ENCODE peak calls at places on chromosomes 13 and 19, in four cellular contexts. W, S, D and T are unnamed samples.

GRCh38 chr13:50627111-50627510 is 216.4 kb downstream of the DLEU7 start:
- DNase-seq in W (no peak), S (no peak), D (no peak), T (no peak)

GRCh38 chr19:19873381-19873780 is 7.7 kb downstream of the ZNF253 start:
- DNase-seq in W (no peak), S (no peak), D (no peak), T (no peak)

GRCh38 chr13:69857188-69857821 is 250.3 kb upstream of the ATXN8OS start:
- DNase-seq in W (no peak), S (no peak), D (peak), T (peak)

GRCh38 chr13:102912599-102912998 is 66.8 kb downstream of the ERCC5 start:
- DNase-seq in W (no peak), S (no peak), D (no peak), T (no peak)

GRCh38 chr13:73216381-73216831 is 157.6 kb downstream of the KLF5 start:
- DNase-seq in W (no peak), S (no peak), D (no peak), T (no peak)

GRCh38 chr13:95255072-95255732 is 46.0 kb downstream of the ABCC4 start:
- DNase-seq in W (no peak), S (no peak), D (no peak), T (no peak)

GRCh38 chr13:81872581-81872980 is 1531.7 kb upstream of the SPRY2 start:
- DNase-seq in W (no peak), S (no peak), D (no peak), T (no peak)

GRCh38 chr13:110173247-110173818 is 133.6 kb downstream of the COL4A1 start:
- DNase-seq in W (no peak), S (no peak), D (peak), T (peak)

GRCh38 chr13:41601718-41602445 is 144.5 kb downstream of the RGCC start:
- DNase-seq in W (no peak), S (no peak), D (no peak), T (no peak)

GRCh38 chr13:112905990-112906641 is 62.9 kb upstream of the MCF2L start:
- DNase-seq in W (no peak), S (no peak), D (no peak), T (peak)

GRCh38 chr13:104854007-104854406 is 1681.5 kb downstream of the EFNB2 start:
- DNase-seq in W (no peak), S (no peak), D (no peak), T (no peak)

GRCh38 chr19:17347361-17347760 is 10.0 kb downstream of the GTPBP3 start:
- DNase-seq in W (peak), S (no peak), D (peak), T (no peak)

GRCh38 chr13:29594310-29594709 is 1.2 kb downstream of the SLC7A1 start:
- DNase-seq in W (peak), S (no peak), D (peak), T (peak)

GRCh38 chr13:33494596-33495214 is 209.2 kb upstream of the STARD13 start:
- DNase-seq in W (no peak), S (peak), D (peak), T (peak)

GRCh38 chr19:50793558-50794065 is 3.4 kb downstream of the ACP4 start:
- DNase-seq in W (no peak), S (no peak), D (no peak), T (no peak)

GRCh38 chr19:7463575-7463974 is 25.3 kb downstream of the PEX11G start:
- DNase-seq in W (no peak), S (no peak), D (no peak), T (no peak)

GRCh38 chr13:94776956-94777355 is 64.6 kb upstream of the SOX21 start:
- DNase-seq in W (no peak), S (no peak), D (no peak), T (no peak)

GRCh38 chr13:23433171-23434153 is at the start of gene SACS:
- DNase-seq in W (no peak), S (no peak), D (peak), T (no peak)

GRCh38 chr13:68439821-68440220 is 1209.7 kb upstream of the PCDH9 start:
- DNase-seq in W (no peak), S (no peak), D (no peak), T (peak)

GRCh38 chr19:54188224-54188871 is 1.0 kb downstream of the MBOAT7 start:
- DNase-seq in W (peak), S (no peak), D (peak), T (no peak)

GRCh38 chr19:46959962-46960556 is 59.6 kb upstream of the NPAS1 start:
- DNase-seq in W (no peak), S (no peak), D (no peak), T (no peak)

GRCh38 chr13:37009692-37010091 is 9.1 kb downstream of the EXOSC8 start:
- DNase-seq in W (no peak), S (no peak), D (no peak), T (no peak)

GRCh38 chr13:109715902-109716301 is 70.5 kb downstream of the IRS2 start:
- DNase-seq in W (no peak), S (no peak), D (peak), T (no peak)

GRCh38 chr19:14440049-14440448 is 6.9 kb downstream of the PKN1 start:
- DNase-seq in W (peak), S (peak), D (no peak), T (no peak)

GRCh38 chr19:18610556-18611326 is 1.9 kb upstream of the TMEM59L start:
- DNase-seq in W (no peak), S (no peak), D (no peak), T (no peak)

GRCh38 chr19:6064016-6064702 is 46.1 kb downstream of the RFX2 start:
- DNase-seq in W (no peak), S (no peak), D (no peak), T (peak)

GRCh38 chr19:17346109-17346671 is 8.8 kb downstream of the GTPBP3 start:
- DNase-seq in W (peak), S (peak), D (peak), T (peak)

GRCh38 chr19:32896516-32897214 is 27.1 kb upstream of the SLC7A9 start:
- DNase-seq in W (no peak), S (no peak), D (peak), T (no peak)

GRCh38 chr13:46961719-46962118 is 64.9 kb upstream of the HTR2A start:
- DNase-seq in W (no peak), S (no peak), D (peak), T (peak)

DNA sequence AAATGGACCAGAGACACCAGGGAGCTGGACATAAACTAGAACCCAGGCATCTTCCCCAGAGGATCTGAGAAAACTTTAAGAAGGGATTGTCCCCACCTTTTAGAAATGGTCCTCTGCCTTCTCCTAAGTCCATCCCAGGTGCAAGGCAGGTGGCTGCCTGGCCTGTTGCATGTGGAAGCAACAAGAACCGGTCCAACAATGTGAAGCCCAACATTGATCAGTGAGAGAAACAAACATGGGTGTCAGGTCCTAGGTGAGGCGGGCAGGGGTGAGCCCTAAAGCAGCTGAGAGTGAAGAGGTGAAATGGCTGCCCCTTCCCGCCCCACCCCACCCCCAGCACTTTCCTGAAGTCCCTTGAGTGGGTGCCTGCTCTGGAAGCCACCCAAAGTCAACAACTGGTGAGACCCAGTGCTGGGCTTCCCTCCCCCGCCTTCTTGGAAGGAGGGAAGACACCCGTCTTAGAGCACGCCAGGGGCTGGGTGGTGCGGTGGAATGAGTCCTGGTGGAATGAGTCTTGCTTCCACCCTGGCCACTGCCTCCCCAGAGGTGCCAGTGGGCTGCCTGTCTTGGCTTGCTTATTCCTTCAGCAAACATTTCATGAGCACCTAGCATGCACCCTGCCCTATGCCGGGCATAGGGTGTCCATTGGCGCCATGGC is 1.7 kb downstream of the AP1M1 start:
- DNase-seq in W (no peak), S (no peak), D (no peak), T (no peak)
- H3K27ac ChIP-seq in W (peak), S (no peak), D (no peak), T (peak)

DNA sequence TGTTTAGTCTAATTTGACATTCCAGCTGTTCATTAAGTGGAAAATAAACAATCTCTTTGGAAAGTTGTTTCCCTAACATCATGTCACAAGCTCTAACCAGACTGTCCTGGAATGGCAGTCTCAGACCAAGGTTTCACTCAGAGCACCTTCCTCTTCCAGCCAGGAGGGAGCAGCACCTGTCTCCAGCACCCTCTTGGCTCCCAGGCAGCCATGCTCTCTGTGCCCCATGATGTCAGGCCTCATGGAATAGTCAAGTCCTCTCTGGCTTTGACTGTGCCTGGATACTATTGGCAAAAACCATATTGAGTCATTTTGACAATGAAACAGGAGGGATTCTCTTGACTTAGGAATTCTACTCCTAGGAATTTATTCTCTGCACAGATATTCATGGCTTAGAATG is 171.4 kb downstream of the OXGR1 start:
- DNase-seq in W (no peak), S (no peak), D (no peak), T (no peak)
- TF ChIP-seq CTCF in W (no peak), S (no peak), D (no peak), T (no peak)

DNA sequence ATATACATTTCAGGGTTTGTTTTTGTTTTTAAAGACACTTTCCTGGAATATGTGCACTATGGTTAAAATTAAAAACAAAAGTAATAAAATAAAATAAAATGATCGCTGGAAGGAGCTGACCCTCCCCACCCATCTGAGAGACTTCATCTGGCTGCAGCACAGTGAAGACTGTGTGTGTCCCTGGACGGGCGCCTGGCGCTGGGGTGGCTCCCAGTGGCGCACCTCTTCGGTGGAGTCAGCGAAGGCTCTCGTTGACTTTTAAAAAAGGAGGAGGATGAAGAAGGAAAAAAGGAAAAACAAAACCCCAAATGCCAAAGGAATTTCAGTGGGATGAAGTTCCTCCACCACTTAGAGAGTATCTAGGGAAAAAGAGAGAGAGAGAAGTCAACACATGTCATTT is 124.1 kb downstream of the STK24 start:
- DNase-seq in W (no peak), S (no peak), D (no peak), T (no peak)
- H3K27ac ChIP-seq in W (no peak), S (peak), D (no peak), T (no peak)

GRCh38 chr19:58047672-58048071 is 11.4 kb upstream of the ZNF135 start:
- DNase-seq in W (no peak), S (no peak), D (no peak), T (no peak)
- TF ChIP-seq CTCF in W (no peak), S (no peak), D (no peak), T (no peak)

GRCh38 chr13:39149896-39150295 is 111.6 kb downstream of the NHLRC3 start:
- DNase-seq in W (no peak), S (no peak), D (no peak), T (no peak)

GRCh38 chr13:39148513-39148961 is 110.3 kb downstream of the NHLRC3 start:
- DNase-seq in W (no peak), S (no peak), D (no peak), T (peak)

GRCh38 chr13:39144391-39144790 is 106.1 kb downstream of the NHLRC3 start:
- DNase-seq in W (no peak), S (no peak), D (no peak), T (no peak)

DNA sequence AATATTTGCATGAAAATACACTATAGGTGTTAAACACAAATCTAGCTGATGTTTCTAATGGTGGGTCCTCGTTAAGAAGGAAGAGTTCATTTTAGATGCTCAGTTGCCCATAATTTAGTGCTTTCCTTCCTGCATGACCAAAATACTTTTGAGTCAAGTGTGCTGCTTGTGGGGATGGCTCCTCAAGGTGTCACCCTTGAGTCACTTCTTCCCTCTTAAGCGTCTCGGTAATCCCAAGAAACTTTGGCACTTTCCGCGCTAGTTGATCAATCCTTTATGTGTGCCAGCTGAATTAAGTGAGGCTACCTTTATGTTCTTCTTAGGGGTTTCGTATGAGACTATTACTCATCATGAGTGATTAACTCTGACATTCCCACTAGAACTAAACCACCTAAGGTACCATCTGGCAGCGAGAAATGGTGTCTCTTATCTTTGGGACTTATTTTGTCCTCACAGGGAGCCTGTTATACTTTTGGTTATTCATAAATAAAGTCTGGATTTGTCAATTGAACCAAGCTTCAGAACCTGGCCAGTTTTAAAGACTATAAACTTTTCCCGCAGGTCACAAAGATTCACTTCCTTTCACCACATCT is 106.8 kb downstream of the NHLRC3 start:
- DNase-seq in W (no peak), S (peak), D (peak), T (peak)
- H3K27ac ChIP-seq in W (no peak), S (peak), D (no peak), T (no peak)

GRCh38 chr19:1004803-1005664 is 4.8 kb downstream of the GRIN3B start:
- DNase-seq in W (no peak), S (no peak), D (no peak), T (no peak)
- TF ChIP-seq CTCF in W (no peak), S (no peak), D (no peak), T (no peak)

DNA sequence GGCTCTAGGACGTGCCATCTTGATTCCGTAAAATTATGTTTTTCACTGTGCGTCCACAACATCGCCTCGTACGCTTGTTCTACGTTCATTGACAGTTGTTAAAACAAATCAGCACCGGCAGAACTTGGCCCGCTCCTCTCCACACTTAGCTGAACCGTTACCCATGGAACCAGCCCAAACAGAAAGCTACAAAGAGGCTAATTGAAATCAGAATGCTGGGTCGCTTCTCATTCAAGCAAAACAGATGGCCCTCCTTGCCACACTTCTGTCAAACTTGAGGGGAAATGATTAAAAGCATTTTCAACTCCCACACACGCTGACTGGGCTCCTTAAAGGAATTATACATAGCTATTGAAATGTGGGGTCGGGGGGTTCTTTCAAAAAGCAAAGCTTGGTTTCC is 71.6 kb downstream of the TM9SF2 start:
- DNase-seq in W (no peak), S (no peak), D (no peak), T (no peak)
- H3K27ac ChIP-seq in W (no peak), S (no peak), D (no peak), T (no peak)

DNA sequence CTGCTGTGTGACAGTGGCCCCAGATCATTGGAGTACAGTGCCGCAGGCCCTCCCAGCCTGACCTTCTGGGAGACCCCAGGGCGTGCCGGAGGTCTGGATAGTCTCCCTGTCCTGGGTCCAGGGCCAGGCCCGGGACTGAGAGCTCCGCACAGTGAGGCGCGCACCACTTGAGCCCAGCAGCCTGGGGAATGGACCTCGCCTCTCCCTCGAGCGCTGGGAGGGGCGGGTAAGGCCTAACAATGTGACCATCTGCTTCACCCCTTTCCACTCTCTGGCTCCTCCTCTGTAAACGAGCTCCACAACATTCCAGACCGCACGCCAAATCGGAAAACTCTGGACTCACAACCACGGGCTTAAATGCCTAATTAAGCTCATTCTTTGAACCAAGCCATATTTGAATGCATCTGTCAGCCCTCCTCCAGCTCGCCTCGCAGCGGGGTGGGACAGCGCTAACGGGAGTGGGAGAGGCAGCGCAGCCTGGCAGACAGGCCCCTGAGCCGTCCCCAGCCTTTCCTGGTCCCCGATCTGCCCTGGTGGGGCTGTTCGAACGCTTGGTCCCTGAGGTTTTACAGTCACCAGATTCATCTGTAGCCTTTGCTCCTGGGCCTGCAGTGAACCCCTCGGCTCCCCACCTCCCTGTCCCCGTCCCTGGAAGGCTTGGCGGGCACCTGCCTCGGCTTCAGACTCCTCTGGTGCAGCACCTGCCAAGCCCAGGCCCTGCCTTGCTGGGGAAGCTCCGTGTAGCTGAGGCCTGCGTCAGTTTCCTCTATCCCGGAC is 120.7 kb upstream of the VSTM2B start:
- DNase-seq in W (no peak), S (no peak), D (no peak), T (peak)
- TF ChIP-seq CTCF in W (no peak), S (no peak), D (no peak), T (no peak)